ENCODE peak calls at places on chromosomes 4 and X, in six cellular contexts. One of them, this sample, is unnamed.

GRCh38 chrX:21412883-21413282 is 38.7 kb downstream of the CNKSR2 start:
- DNase-seq in Caco-2: no peak
- DNase-seq in foreskin fibroblast: no peak
- DNase-seq in A549: peak; percentile 27
- DNase-seq in right lobe of liver: no peak
- DNase-seq in mucosa of descending colon: no peak
- DNase-seq in this sample: no peak

GRCh38 chr4:81523672-81524436 is 52.1 kb upstream of the RASGEF1B start:
- DNase-seq in Caco-2: no peak
- DNase-seq in right lobe of liver: no peak
- DNase-seq in mucosa of descending colon: no peak
- DNase-seq in A549: no peak
- DNase-seq in foreskin fibroblast: no peak
- DNase-seq in this sample: no peak

GRCh38 chr4:60724623-60725022 is 475.5 kb upstream of the ADGRL3 start:
- DNase-seq in Caco-2: peak; percentile 54
- DNase-seq in foreskin fibroblast: peak; percentile 69
- DNase-seq in mucosa of descending colon: no peak
- DNase-seq in right lobe of liver: no peak
- DNase-seq in A549: no peak
- DNase-seq in this sample: no peak

GRCh38 chrX:153983321-153983729 is 10.8 kb downstream of the TMEM187 start:
- DNase-seq in Caco-2: no peak
- DNase-seq in mucosa of descending colon: no peak
- DNase-seq in foreskin fibroblast: no peak
- DNase-seq in A549: no peak
- DNase-seq in right lobe of liver: no peak
- DNase-seq in this sample: no peak

GRCh38 chr4:71711985-71712348 is 71.9 kb downstream of the GC start:
- DNase-seq in A549: no peak
- DNase-seq in Caco-2: no peak
- DNase-seq in right lobe of liver: no peak
- DNase-seq in foreskin fibroblast: no peak
- DNase-seq in mucosa of descending colon: no peak
- DNase-seq in this sample: no peak

GRCh38 chrX:121106484-121107235 is 59.2 kb downstream of the GLUD2 start:
- DNase-seq in mucosa of descending colon: no peak
- DNase-seq in A549: no peak
- DNase-seq in right lobe of liver: no peak
- DNase-seq in foreskin fibroblast: no peak
- DNase-seq in Caco-2: no peak
- DNase-seq in this sample: no peak

GRCh38 chr4:147560632-147561031 is 56.6 kb upstream of the TMEM184C start:
- DNase-seq in A549: no peak
- DNase-seq in Caco-2: no peak
- DNase-seq in mucosa of descending colon: no peak
- DNase-seq in foreskin fibroblast: no peak
- DNase-seq in right lobe of liver: no peak
- DNase-seq in this sample: no peak

GRCh38 chrX:1389993-1390285 is 2.0 kb downstream of the SLC25A6 start:
- DNase-seq in Caco-2: no peak
- DNase-seq in A549: no peak
- DNase-seq in right lobe of liver: no peak
- DNase-seq in mucosa of descending colon: peak; percentile 16
- DNase-seq in foreskin fibroblast: no peak
- DNase-seq in this sample: peak; percentile 51

GRCh38 chrX:19747672-19748610 is 139.5 kb downstream of the SH3KBP1 start:
- DNase-seq in mucosa of descending colon: peak; percentile 45
- DNase-seq in right lobe of liver: no peak
- DNase-seq in A549: no peak
- DNase-seq in foreskin fibroblast: no peak
- DNase-seq in Caco-2: no peak
- DNase-seq in this sample: no peak

GRCh38 chr4:41545238-41545637 is 7.3 kb downstream of the LIMCH1 start:
- DNase-seq in Caco-2: no peak
- DNase-seq in right lobe of liver: no peak
- DNase-seq in foreskin fibroblast: no peak
- DNase-seq in mucosa of descending colon: no peak
- DNase-seq in A549: no peak
- DNase-seq in this sample: no peak

GRCh38 chrX:47200385-47201150 is 6.9 kb downstream of the UBA1 start:
- DNase-seq in mucosa of descending colon: no peak
- DNase-seq in right lobe of liver: no peak
- DNase-seq in Caco-2: peak; percentile 23
- DNase-seq in A549: peak; percentile 88
- DNase-seq in foreskin fibroblast: peak; percentile 67
- DNase-seq in this sample: peak; percentile 67

GRCh38 chrX:39893417-39894338 is 204.1 kb downstream of the BCOR start:
- DNase-seq in foreskin fibroblast: no peak
- DNase-seq in mucosa of descending colon: no peak
- DNase-seq in A549: no peak
- DNase-seq in Caco-2: no peak
- DNase-seq in right lobe of liver: no peak
- DNase-seq in this sample: no peak

GRCh38 chrX:22666441-22666840 is 333.3 kb upstream of the DDX53 start:
- DNase-seq in foreskin fibroblast: no peak
- DNase-seq in A549: peak; percentile 40
- DNase-seq in right lobe of liver: no peak
- DNase-seq in Caco-2: peak; percentile 7
- DNase-seq in mucosa of descending colon: no peak
- DNase-seq in this sample: no peak

GRCh38 chrX:16603822-16604221 is 46.1 kb upstream of the S100G start:
- DNase-seq in A549: no peak
- DNase-seq in Caco-2: no peak
- DNase-seq in foreskin fibroblast: no peak
- DNase-seq in mucosa of descending colon: no peak
- DNase-seq in right lobe of liver: no peak
- DNase-seq in this sample: no peak

GRCh38 chrX:129783176-129783776 is 3.5 kb downstream of the SASH3 start:
- DNase-seq in mucosa of descending colon: no peak
- DNase-seq in Caco-2: no peak
- DNase-seq in foreskin fibroblast: no peak
- DNase-seq in right lobe of liver: no peak
- DNase-seq in A549: no peak
- DNase-seq in this sample: peak; percentile 67

GRCh38 chr4:165537028-165537648 is 158.3 kb downstream of the CPE start:
- DNase-seq in Caco-2: peak; percentile 40
- DNase-seq in A549: peak; percentile 38
- DNase-seq in mucosa of descending colon: no peak
- DNase-seq in right lobe of liver: no peak
- DNase-seq in foreskin fibroblast: peak; percentile 10
- DNase-seq in this sample: no peak

GRCh38 chrX:151830911-151831310 is 81.8 kb upstream of the MAGEA4 start:
- DNase-seq in A549: no peak
- DNase-seq in mucosa of descending colon: no peak
- DNase-seq in right lobe of liver: no peak
- DNase-seq in foreskin fibroblast: no peak
- DNase-seq in Caco-2: no peak
- DNase-seq in this sample: no peak

GRCh38 chr4:110290511-110290910 is 92.1 kb upstream of the ELOVL6 start:
- DNase-seq in A549: no peak
- DNase-seq in foreskin fibroblast: no peak
- DNase-seq in mucosa of descending colon: no peak
- DNase-seq in Caco-2: no peak
- DNase-seq in right lobe of liver: no peak
- DNase-seq in this sample: no peak

GRCh38 chr4:88911246-88912212 is 145.5 kb downstream of the FAM13A start:
- DNase-seq in A549: no peak
- DNase-seq in foreskin fibroblast: no peak
- DNase-seq in right lobe of liver: no peak
- DNase-seq in Caco-2: no peak
- DNase-seq in mucosa of descending colon: no peak
- DNase-seq in this sample: no peak

GRCh38 chr4:1813915-1814314 is 20.8 kb downstream of the FGFR3 start:
- DNase-seq in foreskin fibroblast: no peak
- DNase-seq in Caco-2: no peak
- DNase-seq in mucosa of descending colon: no peak
- DNase-seq in right lobe of liver: no peak
- DNase-seq in A549: no peak
- DNase-seq in this sample: no peak
- TF ChIP-seq CTCF in foreskin fibroblast: no peak
- TF ChIP-seq CTCF in Caco-2: no peak
- TF ChIP-seq CTCF in mucosa of descending colon: no peak
- TF ChIP-seq CTCF in right lobe of liver: no peak
- TF ChIP-seq CTCF in A549: no peak
- TF ChIP-seq CTCF in this sample: peak; percentile 24

GRCh38 chrX:37995428-37995827 is 10.9 kb upstream of the SYTL5 start:
- DNase-seq in right lobe of liver: no peak
- DNase-seq in mucosa of descending colon: no peak
- DNase-seq in Caco-2: no peak
- DNase-seq in foreskin fibroblast: no peak
- DNase-seq in A549: peak; percentile 11
- DNase-seq in this sample: no peak
- TF ChIP-seq CTCF in right lobe of liver: no peak
- TF ChIP-seq CTCF in mucosa of descending colon: no peak
- TF ChIP-seq CTCF in Caco-2: no peak
- TF ChIP-seq CTCF in foreskin fibroblast: no peak
- TF ChIP-seq CTCF in A549: no peak
- TF ChIP-seq CTCF in this sample: no peak

GRCh38 chrX:55490121-55490520 is 473 bp upstream of the USP51 start:
- DNase-seq in A549: no peak
- DNase-seq in right lobe of liver: no peak
- DNase-seq in Caco-2: no peak
- DNase-seq in foreskin fibroblast: no peak
- DNase-seq in mucosa of descending colon: no peak
- DNase-seq in this sample: no peak

GRCh38 chrX:55490974-55491373 is 1.3 kb upstream of the USP51 start:
- DNase-seq in right lobe of liver: no peak
- DNase-seq in A549: no peak
- DNase-seq in foreskin fibroblast: no peak
- DNase-seq in Caco-2: no peak
- DNase-seq in mucosa of descending colon: no peak
- DNase-seq in this sample: no peak

GRCh38 chrX:55488559-55489314 is 911 bp downstream of the USP51 start:
- DNase-seq in mucosa of descending colon: peak; percentile 72
- DNase-seq in A549: peak; percentile 59
- DNase-seq in Caco-2: peak; percentile 56
- DNase-seq in foreskin fibroblast: peak; percentile 47
- DNase-seq in right lobe of liver: peak; percentile 60
- DNase-seq in this sample: peak; percentile 83

GRCh38 chrX:55488268-55488558 is 1.4 kb downstream of the USP51 start:
- DNase-seq in A549: no peak
- DNase-seq in foreskin fibroblast: no peak
- DNase-seq in mucosa of descending colon: no peak
- DNase-seq in right lobe of liver: no peak
- DNase-seq in Caco-2: no peak
- DNase-seq in this sample: no peak

GRCh38 chrX:55489315-55490009 is at the start of gene USP51:
- DNase-seq in foreskin fibroblast: no peak
- DNase-seq in A549: peak; percentile 11
- DNase-seq in Caco-2: peak; percentile 46
- DNase-seq in right lobe of liver: peak; percentile 54
- DNase-seq in mucosa of descending colon: peak; percentile 44
- DNase-seq in this sample: no peak
- TF ChIP-seq CTCF in foreskin fibroblast: no peak
- TF ChIP-seq CTCF in A549: peak; percentile 37
- TF ChIP-seq CTCF in Caco-2: no peak
- TF ChIP-seq CTCF in right lobe of liver: no peak
- TF ChIP-seq CTCF in mucosa of descending colon: no peak
- TF ChIP-seq CTCF in this sample: peak; percentile 57

GRCh38 chr4:15547392-15547791 is 77.7 kb downstream of the CC2D2A start:
- DNase-seq in right lobe of liver: no peak
- DNase-seq in Caco-2: no peak
- DNase-seq in A549: no peak
- DNase-seq in foreskin fibroblast: no peak
- DNase-seq in mucosa of descending colon: no peak
- DNase-seq in this sample: no peak
- TF ChIP-seq CTCF in right lobe of liver: no peak
- TF ChIP-seq CTCF in Caco-2: no peak
- TF ChIP-seq CTCF in A549: no peak
- TF ChIP-seq CTCF in foreskin fibroblast: no peak
- TF ChIP-seq CTCF in mucosa of descending colon: no peak
- TF ChIP-seq CTCF in this sample: no peak

GRCh38 chr4:186810613-186811150 is 87.0 kb upstream of the FAT1 start:
- DNase-seq in right lobe of liver: no peak
- DNase-seq in mucosa of descending colon: no peak
- DNase-seq in Caco-2: no peak
- DNase-seq in foreskin fibroblast: no peak
- DNase-seq in A549: no peak
- DNase-seq in this sample: no peak
- TF ChIP-seq CTCF in right lobe of liver: no peak
- TF ChIP-seq CTCF in mucosa of descending colon: no peak
- TF ChIP-seq CTCF in Caco-2: no peak
- TF ChIP-seq CTCF in foreskin fibroblast: no peak
- TF ChIP-seq CTCF in A549: no peak
- TF ChIP-seq CTCF in this sample: no peak

DNA sequence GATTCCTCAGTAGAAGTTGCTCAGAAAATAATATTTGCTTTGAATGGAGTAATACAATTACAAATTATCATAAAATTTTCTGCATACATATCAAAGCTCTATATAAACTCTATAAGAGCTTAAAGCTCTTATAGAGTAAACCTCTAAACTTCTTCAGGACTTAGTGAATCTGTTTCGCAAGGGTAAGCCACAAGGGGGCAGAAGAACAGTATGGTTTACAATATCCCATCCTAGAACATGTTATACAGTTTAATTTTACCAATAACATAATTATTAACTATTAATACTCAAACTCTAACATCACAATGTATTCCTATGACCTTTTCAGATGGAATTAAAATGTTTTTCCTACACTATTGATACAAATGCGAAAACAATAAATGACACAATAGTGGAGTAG is 33.8 kb upstream of the SPANXN1 start:
- DNase-seq in right lobe of liver: no peak
- DNase-seq in Caco-2: peak; percentile 0
- DNase-seq in mucosa of descending colon: no peak
- DNase-seq in A549: peak; percentile 19
- DNase-seq in foreskin fibroblast: no peak
- DNase-seq in this sample: no peak
- TF ChIP-seq CTCF in right lobe of liver: peak; percentile 61
- TF ChIP-seq CTCF in Caco-2: no peak
- TF ChIP-seq CTCF in mucosa of descending colon: no peak
- TF ChIP-seq CTCF in A549: peak; percentile 8
- TF ChIP-seq CTCF in foreskin fibroblast: no peak
- TF ChIP-seq CTCF in this sample: peak; percentile 72

GRCh38 chr4:22999419-22999818 is 306.7 kb downstream of the GBA3 start:
- DNase-seq in mucosa of descending colon: no peak
- DNase-seq in right lobe of liver: no peak
- DNase-seq in Caco-2: no peak
- DNase-seq in A549: peak; percentile 6
- DNase-seq in foreskin fibroblast: no peak
- DNase-seq in this sample: no peak
- TF ChIP-seq CTCF in mucosa of descending colon: no peak
- TF ChIP-seq CTCF in right lobe of liver: no peak
- TF ChIP-seq CTCF in Caco-2: no peak
- TF ChIP-seq CTCF in A549: no peak
- TF ChIP-seq CTCF in foreskin fibroblast: no peak
- TF ChIP-seq CTCF in this sample: no peak

DNA sequence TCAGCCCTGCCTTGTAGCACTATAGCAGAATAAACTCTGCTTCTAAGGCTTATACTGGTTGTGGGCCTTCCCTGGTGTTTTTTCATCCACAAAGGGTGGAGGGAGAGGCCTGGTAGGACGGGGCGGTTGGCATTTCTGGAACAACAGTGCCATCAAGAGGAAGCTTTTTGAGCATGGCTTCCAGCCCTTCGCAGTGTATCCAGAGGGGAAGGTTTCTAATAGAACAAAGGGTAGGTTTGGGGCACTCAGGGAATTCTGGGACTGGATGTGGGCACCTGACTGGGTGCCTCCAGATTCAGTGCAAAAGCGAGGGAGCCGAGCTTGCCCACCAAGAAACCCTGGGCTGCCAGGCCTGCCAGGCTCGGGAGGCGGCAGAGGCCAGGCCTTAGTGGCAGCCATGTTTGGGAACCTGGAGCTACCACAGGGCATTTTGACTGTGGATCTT is 229.6 kb upstream of the AGTR2 start:
- DNase-seq in Caco-2: peak; percentile 56
- DNase-seq in A549: peak; percentile 4
- DNase-seq in mucosa of descending colon: no peak
- DNase-seq in foreskin fibroblast: no peak
- DNase-seq in right lobe of liver: peak; percentile 55
- DNase-seq in this sample: no peak
- TF ChIP-seq CTCF in Caco-2: peak; percentile 1
- TF ChIP-seq CTCF in A549: no peak
- TF ChIP-seq CTCF in mucosa of descending colon: no peak
- TF ChIP-seq CTCF in foreskin fibroblast: no peak
- TF ChIP-seq CTCF in right lobe of liver: peak; percentile 66
- TF ChIP-seq CTCF in this sample: peak; percentile 62